ENCODE peak calls at places on chromosome 20, in six cellular contexts. P is hepatocyte, C is heart right ventricle, M is transverse colon, T is fibroblast of lung, Q is left ventricle myocardium inferior. V is an unnamed sample.

GRCh38 chr20:4512891-4513550 is 208.7 kb upstream of the PRND start:
- DNase-seq in P (peak), C (no peak), M (no peak), T (peak), Q (no peak), V (no peak)

GRCh38 chr20:58366866-58367265 is 22.2 kb upstream of the VAPB start:
- DNase-seq in P (no peak), C (no peak), M (no peak), T (peak), Q (no peak), V (no peak)

GRCh38 chr20:13277663-13278295 is 56.7 kb downstream of the ISM1 start:
- DNase-seq in P (no peak), C (no peak), M (no peak), T (no peak), Q (no peak), V (no peak)

GRCh38 chr20:3156811-3157619 is 2.6 kb downstream of the FASTKD5 start:
- DNase-seq in P (no peak), C (no peak), M (no peak), T (peak), Q (no peak), V (no peak)

GRCh38 chr20:21465799-21466198 is 48.1 kb downstream of the NKX2-2 start:
- DNase-seq in P (no peak), C (no peak), M (no peak), T (no peak), Q (no peak), V (no peak)

GRCh38 chr20:33273117-33273851 is 9.7 kb upstream of the BPIFB1 start:
- DNase-seq in P (no peak), C (no peak), M (no peak), T (peak), Q (no peak), V (no peak)

GRCh38 chr20:63833776-63834544 is 2.9 kb upstream of the ZBTB46 start:
- DNase-seq in P (no peak), C (no peak), M (no peak), T (peak), Q (no peak), V (no peak)

GRCh38 chr20:38043512-38044300 is 10.2 kb downstream of the RPRD1B start:
- DNase-seq in P (peak), C (no peak), M (no peak), T (peak), Q (no peak), V (no peak)

GRCh38 chr20:37356387-37356786 is 10.4 kb downstream of the SRC start:
- DNase-seq in P (no peak), C (peak), M (peak), T (peak), Q (peak), V (no peak)

GRCh38 chr20:39429716-39430115 is 467.6 kb downstream of the DHX35 start:
- DNase-seq in P (peak), C (no peak), M (no peak), T (no peak), Q (no peak), V (no peak)

GRCh38 chr20:44309763-44310663 is 989 bp downstream of the FITM2 start:
- DNase-seq in P (peak), C (peak), M (peak), T (peak), Q (peak), V (no peak)

GRCh38 chr20:9179193-9179802 is 110.4 kb downstream of the PLCB4 start:
- DNase-seq in P (no peak), C (no peak), M (no peak), T (peak), Q (no peak), V (no peak)

GRCh38 chr20:29743101-29743931 is 1514.1 kb upstream of the DEFB115 start:
- DNase-seq in P (no peak), C (no peak), M (no peak), T (no peak), Q (no peak), V (no peak)

GRCh38 chr20:25039697-25040437 is 18.1 kb downstream of the ACSS1 start:
- DNase-seq in P (peak), C (peak), M (peak), T (peak), Q (peak), V (peak)

GRCh38 chr20:44552950-44553908 is 29.1 kb upstream of the PKIG start:
- DNase-seq in P (peak), C (no peak), M (no peak), T (peak), Q (no peak), V (no peak)

GRCh38 chr20:44979090-44979621 is 12.8 kb downstream of the STK4 start:
- DNase-seq in P (no peak), C (no peak), M (peak), T (peak), Q (no peak), V (peak)

GRCh38 chr20:56504373-56505005 is 20.1 kb upstream of the FAM209A start:
- DNase-seq in P (no peak), C (no peak), M (no peak), T (no peak), Q (no peak), V (no peak)

GRCh38 chr20:44041001-44041400 is 126.3 kb downstream of the TOX2 start:
- DNase-seq in P (no peak), C (no peak), M (no peak), T (no peak), Q (no peak), V (no peak)

GRCh38 chr20:17856024-17856564 is 112.5 kb downstream of the SNX5 start:
- DNase-seq in P (peak), C (no peak), M (peak), T (no peak), Q (no peak), V (no peak)

GRCh38 chr20:1491281-1491840 is at the start of gene SIRPB2:
- DNase-seq in P (no peak), C (peak), M (peak), T (no peak), Q (peak), V (no peak)

DNA sequence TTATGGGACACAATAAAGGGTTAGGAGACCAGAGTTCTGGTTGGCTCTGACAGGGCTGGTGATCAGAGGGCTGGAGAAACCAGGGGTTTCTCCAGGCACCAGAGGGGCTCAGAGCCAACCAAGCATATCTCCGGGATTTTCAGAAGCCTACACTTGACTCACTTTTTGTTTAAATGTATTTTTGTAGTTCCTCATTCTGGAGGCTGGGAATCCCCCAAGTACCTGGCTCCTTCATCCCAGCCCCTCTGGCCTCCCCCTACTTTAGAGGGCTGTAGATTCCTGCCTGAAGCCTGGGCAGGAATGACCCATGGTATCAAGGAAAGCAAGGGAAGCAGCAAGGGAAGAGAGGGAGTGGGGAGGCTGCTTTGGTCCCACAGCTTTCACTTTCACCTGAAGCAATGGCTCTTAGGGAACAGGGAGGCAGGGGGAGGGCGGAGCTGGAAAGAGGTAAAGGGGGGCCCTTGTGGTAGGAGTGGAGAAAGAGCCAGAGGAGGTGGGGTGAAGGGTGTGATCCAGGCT is 973 bp downstream of the CD40 start:
- DNase-seq in P (no peak), C (no peak), M (no peak), T (no peak), Q (no peak), V (no peak)
- H3K27ac ChIP-seq in P (no peak), C (peak), M (peak), T (no peak), Q (peak), V (no peak)

DNA sequence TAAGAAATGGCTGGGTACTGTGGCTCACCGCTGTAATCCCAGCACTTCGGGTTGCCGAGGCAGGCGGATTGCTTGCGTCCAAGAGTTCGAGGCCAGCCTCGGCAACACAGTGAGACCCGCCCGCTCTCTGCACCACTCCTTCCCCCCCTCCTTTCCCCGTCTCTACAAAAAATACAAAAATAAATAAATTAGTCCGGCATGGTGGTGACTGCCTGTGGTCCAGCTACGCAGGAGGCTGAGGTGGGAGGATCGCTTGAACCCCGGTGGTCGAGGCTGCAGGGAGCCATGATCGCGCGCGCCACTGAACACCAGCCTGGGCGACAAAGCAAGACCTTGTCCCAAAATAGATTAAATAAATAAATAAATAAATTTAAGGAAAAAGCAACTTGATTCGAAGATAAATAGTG is 448 bp upstream of the RNF114 start:
- DNase-seq in P (no peak), C (no peak), M (no peak), T (no peak), Q (no peak), V (peak)
- H3K27ac ChIP-seq in P (peak), C (peak), M (peak), T (peak), Q (peak), V (peak)

GRCh38 chr20:43006651-43007375 is 182.9 kb downstream of the PTPRT start:
- DNase-seq in P (no peak), C (no peak), M (no peak), T (no peak), Q (no peak), V (no peak)

GRCh38 chr20:43007525-43007924 is 182.2 kb downstream of the PTPRT start:
- DNase-seq in P (no peak), C (no peak), M (no peak), T (no peak), Q (no peak), V (no peak)

GRCh38 chr20:43003318-43003928 is 186.3 kb downstream of the PTPRT start:
- DNase-seq in P (no peak), C (no peak), M (no peak), T (no peak), Q (no peak), V (no peak)
- H3K27ac ChIP-seq in P (no peak), C (no peak), M (no peak), T (no peak), Q (no peak), V (no peak)

DNA sequence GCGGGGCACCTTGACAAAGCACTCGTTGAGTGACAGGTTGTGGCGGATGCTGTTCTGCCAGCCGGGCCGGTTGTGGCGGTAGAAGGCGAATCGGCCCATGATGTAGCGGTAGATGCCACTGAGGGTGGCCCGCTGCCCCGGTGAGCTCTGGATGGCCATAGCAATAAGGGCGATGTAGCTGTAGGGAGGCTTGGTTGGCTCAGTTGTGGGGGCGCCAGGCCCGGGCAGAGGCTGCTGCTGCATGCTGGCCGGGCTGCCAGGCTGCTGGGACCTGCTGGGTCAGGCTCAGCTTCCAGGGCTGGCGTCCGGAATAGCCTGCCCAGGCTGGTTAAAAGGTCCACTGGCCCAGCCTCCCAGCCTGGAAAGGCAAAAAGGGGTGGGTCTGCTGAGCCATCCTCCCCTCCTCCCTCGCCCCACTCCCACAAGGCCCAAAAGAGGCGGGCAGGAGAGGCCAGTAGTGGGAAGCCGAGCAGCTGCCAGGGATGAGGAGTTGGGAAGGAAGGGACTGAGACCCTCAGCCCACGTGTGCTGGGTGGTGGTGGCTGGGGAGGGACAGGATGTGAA is at the start of gene FOXS1:
- DNase-seq in P (no peak), C (peak), M (no peak), T (no peak), Q (peak), V (no peak)
- H3K27ac ChIP-seq in P (no peak), C (peak), M (no peak), T (no peak), Q (peak), V (no peak)

GRCh38 chr20:10231290-10231689 is 12.7 kb downstream of the SNAP25 start:
- DNase-seq in P (no peak), C (no peak), M (no peak), T (no peak), Q (no peak), V (no peak)
- H3K27ac ChIP-seq in P (no peak), C (no peak), M (no peak), T (no peak), Q (no peak), V (no peak)

DNA sequence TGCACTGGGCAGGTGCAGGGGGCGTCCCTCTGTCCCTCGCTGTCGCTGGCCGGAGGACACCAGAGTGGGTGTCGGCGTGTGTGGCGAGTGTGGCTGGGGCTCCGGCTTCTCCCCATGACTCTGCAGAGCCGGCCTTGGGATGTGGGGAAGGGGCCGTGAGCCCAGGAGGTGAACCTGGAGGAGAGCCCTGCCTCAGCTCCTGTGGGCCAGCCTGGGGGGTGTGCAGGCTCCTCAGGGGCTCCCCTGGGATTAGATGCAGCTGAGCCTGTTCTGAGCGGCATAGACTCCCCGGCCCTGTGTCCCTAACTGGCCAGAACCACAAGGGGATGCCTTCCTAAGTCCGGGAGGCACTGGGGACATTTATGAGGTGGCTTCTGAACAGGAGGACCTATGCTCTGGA is 73.2 kb upstream of the GATA5 start:
- DNase-seq in P (no peak), C (no peak), M (no peak), T (no peak), Q (no peak), V (no peak)
- H3K27ac ChIP-seq in P (no peak), C (peak), M (peak), T (no peak), Q (peak), V (no peak)